ENCODE peak calls at places on chromosomes 11 and 22, in seven cellular contexts. D is NB4, Q is AG10803, R is IMR-90, I is GM12865, U is neural progenitor cell, S is HL-60. G is an unnamed sample.

GRCh38 chr11:103940542-103940941 is 95.9 kb upstream of the DDI1 start:
- DNase-seq in D (no peak), Q (no peak), R (peak), I (no peak), U (no peak), S (no peak), G (no peak)

GRCh38 chr11:2903672-2904011 is 18.1 kb upstream of the CDKN1C start:
- DNase-seq in D (no peak), Q (no peak), R (no peak), I (no peak), U (no peak), S (no peak), G (no peak)

GRCh38 chr22:49972163-49973017 is 11.8 kb downstream of the PIM3 start:
- DNase-seq in D (no peak), Q (no peak), R (no peak), I (no peak), U (no peak), S (no peak), G (no peak)

GRCh38 chr22:40727607-40728325 is 48.5 kb downstream of the MCHR1 start:
- DNase-seq in D (no peak), Q (no peak), R (no peak), I (no peak), U (no peak), S (no peak), G (no peak)

GRCh38 chr11:2269601-2270321 is 627 bp downstream of the ASCL2 start:
- DNase-seq in D (peak), Q (peak), R (peak), I (no peak), U (peak), S (peak), G (no peak)

GRCh38 chr11:44947114-44947513 is 3.6 kb downstream of the TP53I11 start:
- DNase-seq in D (no peak), Q (no peak), R (no peak), I (no peak), U (no peak), S (no peak), G (no peak)

GRCh38 chr22:45159652-45160462 is 3.9 kb upstream of the NUP50 start:
- DNase-seq in D (peak), Q (no peak), R (peak), I (no peak), U (peak), S (no peak), G (no peak)

GRCh38 chr11:89275966-89276365 is 98.3 kb downstream of the TYR start:
- DNase-seq in D (no peak), Q (no peak), R (no peak), I (no peak), U (no peak), S (no peak), G (no peak)

GRCh38 chr11:111937859-111938258 is 716 bp downstream of the DIXDC1 start:
- DNase-seq in D (peak), Q (no peak), R (no peak), I (no peak), U (peak), S (no peak), G (no peak)

GRCh38 chr11:116578971-116579687 is 193.7 kb downstream of the BUD13 start:
- DNase-seq in D (no peak), Q (peak), R (no peak), I (no peak), U (peak), S (no peak), G (no peak)

GRCh38 chr11:19275496-19275895 is 34.8 kb upstream of the E2F8 start:
- DNase-seq in D (peak), Q (no peak), R (no peak), I (no peak), U (no peak), S (no peak), G (no peak)

GRCh38 chr11:11786771-11787170 is 55.0 kb upstream of the USP47 start:
- DNase-seq in D (peak), Q (peak), R (peak), I (no peak), U (peak), S (peak), G (no peak)

GRCh38 chr22:46963672-46964545 is 201.5 kb downstream of the TBC1D22A start:
- DNase-seq in D (no peak), Q (no peak), R (no peak), I (no peak), U (no peak), S (no peak), G (no peak)

GRCh38 chr22:29202231-29203192 is 3.2 kb upstream of the EMID1 start:
- DNase-seq in D (peak), Q (peak), R (peak), I (peak), U (peak), S (peak), G (no peak)

GRCh38 chr11:58923300-58923788 is 15.9 kb upstream of the GLYATL1 start:
- DNase-seq in D (peak), Q (peak), R (peak), I (peak), U (peak), S (peak), G (no peak)
- TF ChIP-seq CTCF in D (peak), Q (peak), R (peak), I (peak), U (peak), S (no peak), G (peak)

GRCh38 chr11:23006730-23007129 is 146.5 kb upstream of the CCDC179 start:
- DNase-seq in D (no peak), Q (no peak), R (peak), I (no peak), U (no peak), S (no peak), G (no peak)
- TF ChIP-seq CTCF in D (no peak), Q (no peak), R (no peak), I (no peak), U (no peak), S (no peak), G (no peak)

GRCh38 chr11:133082851-133083488 is 449.3 kb downstream of the OPCML start:
- DNase-seq in D (peak), Q (peak), R (peak), I (peak), U (peak), S (peak), G (no peak)

GRCh38 chr11:133081730-133082452 is 450.4 kb downstream of the OPCML start:
- DNase-seq in D (no peak), Q (no peak), R (no peak), I (no peak), U (peak), S (no peak), G (no peak)

GRCh38 chr11:133078591-133079179 is 453.6 kb downstream of the OPCML start:
- DNase-seq in D (peak), Q (peak), R (peak), I (peak), U (peak), S (peak), G (no peak)

GRCh38 chr11:133082453-133082781 is 449.9 kb downstream of the OPCML start:
- DNase-seq in D (peak), Q (no peak), R (no peak), I (peak), U (peak), S (no peak), G (no peak)

DNA sequence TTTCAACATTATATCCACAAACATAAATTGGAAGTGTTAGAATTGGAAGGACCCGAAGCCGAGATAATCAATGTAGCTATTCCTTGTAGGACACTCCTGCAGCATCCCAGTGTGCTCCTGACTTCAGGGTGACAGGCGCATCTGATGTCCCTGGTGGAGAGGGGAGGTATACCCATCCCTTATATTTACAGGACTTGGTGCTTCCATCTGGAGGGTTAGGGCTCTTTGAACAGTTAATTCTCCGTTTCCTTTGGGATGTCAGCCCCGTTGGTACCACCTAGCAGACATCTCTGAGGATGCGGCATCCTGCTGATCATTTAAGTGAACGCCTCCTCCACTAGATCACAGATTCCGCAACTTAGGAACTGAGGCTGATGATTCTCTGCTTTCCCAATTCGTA is 451.3 kb downstream of the OPCML start:
- DNase-seq in D (no peak), Q (no peak), R (no peak), I (no peak), U (peak), S (no peak), G (no peak)
- TF ChIP-seq CTCF in D (no peak), Q (no peak), R (no peak), I (no peak), U (peak), S (no peak), G (no peak)

DNA sequence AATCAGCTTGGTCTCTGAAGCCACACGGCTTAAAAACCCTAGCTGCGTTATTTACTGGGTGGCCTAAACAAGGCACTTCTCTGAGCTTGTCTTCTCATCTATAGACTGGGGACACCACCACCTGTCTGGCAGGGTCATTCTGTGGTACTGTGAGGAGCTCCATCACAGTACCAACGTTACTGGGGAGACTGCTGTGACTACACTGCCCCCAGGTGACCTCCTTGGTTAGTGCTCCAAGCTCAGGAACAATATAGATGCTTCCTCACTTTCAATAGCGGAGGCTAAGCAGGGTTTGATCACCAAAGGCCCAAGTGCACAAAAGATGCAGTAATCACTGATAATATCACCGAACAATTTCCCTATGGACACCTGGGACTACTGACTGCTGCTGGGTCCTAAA is 18.9 kb downstream of the PRPF19 start:
- DNase-seq in D (peak), Q (peak), R (peak), I (peak), U (peak), S (peak), G (no peak)
- TF ChIP-seq CTCF in D (peak), Q (peak), R (peak), I (peak), U (peak), S (peak), G (peak)

GRCh38 chr11:46537121-46537520 is 56.7 kb downstream of the AMBRA1 start:
- DNase-seq in D (peak), Q (peak), R (peak), I (no peak), U (peak), S (no peak), G (no peak)
- TF ChIP-seq CTCF in D (peak), Q (peak), R (peak), I (no peak), U (peak), S (no peak), G (peak)

DNA sequence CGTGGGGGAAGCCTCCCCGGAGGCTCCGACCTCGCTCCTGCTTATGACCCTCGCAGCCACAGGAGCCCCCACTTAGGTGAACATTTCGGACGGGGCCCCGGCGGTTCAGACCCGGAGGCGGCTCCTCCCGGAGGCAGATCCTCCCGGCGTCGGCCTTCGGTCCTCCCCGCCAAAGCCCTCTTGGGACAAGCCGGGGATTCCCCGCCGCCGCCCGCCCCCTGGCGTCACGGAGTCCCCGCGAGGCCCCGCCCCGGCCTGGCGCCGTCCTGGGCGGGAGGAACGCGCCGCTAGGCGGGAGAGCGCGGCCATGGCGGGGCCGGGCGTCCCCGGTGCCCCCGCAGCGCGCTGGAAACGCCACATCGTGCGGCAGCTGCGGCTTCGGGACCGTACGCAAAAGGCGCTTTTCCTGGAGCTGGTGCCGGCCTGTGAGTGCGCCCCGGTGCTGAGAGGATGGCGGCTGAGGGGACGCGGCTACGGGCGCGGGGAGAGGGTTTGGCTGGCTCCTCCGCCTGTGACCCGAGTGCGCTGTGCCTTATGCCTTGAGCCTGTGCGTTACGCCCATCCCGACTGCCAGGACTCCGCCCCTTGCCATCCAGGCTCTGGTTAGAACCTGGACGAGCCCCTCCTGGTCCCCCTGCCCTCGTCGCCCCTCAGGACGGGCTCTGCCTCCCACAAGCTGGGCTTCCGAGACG is at the start of gene ATG16L2:
- DNase-seq in D (peak), Q (peak), R (peak), I (peak), U (peak), S (peak), G (peak)
- TF ChIP-seq CTCF in D (no peak), Q (no peak), R (peak), I (peak), U (peak), S (no peak), G (no peak)

GRCh38 chr11:77112641-77113381 is 10.2 kb downstream of the OMP start:
- DNase-seq in D (no peak), Q (no peak), R (no peak), I (no peak), U (no peak), S (no peak), G (no peak)

GRCh38 chr11:77114089-77114463 is 11.4 kb downstream of the OMP start:
- DNase-seq in D (no peak), Q (no peak), R (no peak), I (no peak), U (no peak), S (no peak), G (no peak)

GRCh38 chr11:77111946-77112345 is 9.3 kb downstream of the OMP start:
- DNase-seq in D (no peak), Q (no peak), R (no peak), I (no peak), U (no peak), S (no peak), G (no peak)

GRCh38 chr11:77115181-77115611 is 12.6 kb downstream of the OMP start:
- DNase-seq in D (peak), Q (no peak), R (no peak), I (no peak), U (no peak), S (no peak), G (no peak)

DNA sequence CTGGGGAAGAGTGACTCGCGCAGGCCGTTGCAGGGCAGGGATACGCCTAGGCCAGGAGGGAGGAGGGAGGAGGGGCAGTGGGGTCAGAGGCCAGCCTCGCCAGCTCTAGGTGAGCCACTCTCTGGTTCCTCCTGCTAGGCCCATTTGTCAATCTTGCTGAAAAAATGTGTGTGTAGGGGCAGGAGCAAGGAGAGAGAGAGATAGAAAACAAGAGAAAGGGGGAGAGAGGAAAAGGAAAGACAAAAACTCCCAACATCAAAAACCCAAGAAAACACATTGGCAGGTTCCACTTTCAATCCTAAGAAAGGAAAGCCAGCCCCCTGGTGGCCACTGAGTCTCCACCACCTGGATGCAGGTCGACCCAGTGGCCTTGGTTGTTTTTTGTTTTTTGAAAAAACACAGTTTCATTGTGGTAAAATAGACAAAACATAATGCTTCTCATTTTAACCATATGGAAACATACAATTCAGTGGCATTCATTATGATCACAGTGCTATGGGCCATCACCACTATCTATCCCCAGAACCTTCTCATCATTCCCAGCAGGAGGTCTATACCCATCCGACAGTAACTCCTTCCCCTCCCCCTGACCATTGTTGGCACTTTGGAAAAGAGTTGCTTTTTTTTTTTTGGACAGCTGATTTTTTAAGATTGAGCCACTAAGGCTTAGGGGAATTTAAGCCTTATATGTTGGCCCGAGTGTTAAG is 10.9 kb downstream of the OMP start:
- DNase-seq in D (peak), Q (peak), R (peak), I (peak), U (peak), S (peak), G (peak)
- TF ChIP-seq CTCF in D (peak), Q (peak), R (peak), I (peak), U (peak), S (no peak), G (peak)